ENCODE peak calls at places on chromosome 14, in nine cellular contexts. Z, O, F, H, X, C, K, W and A are unnamed samples.

GRCh38 chr14:52051861-52052260 is 17.0 kb downstream of the NID2 start:
- DNase-seq in C (no peak), O (no peak), K (no peak), Z (no peak), X (peak; percentile 65), H (no peak), F (no peak), W (no peak), A (no peak)

GRCh38 chr14:68468437-68469207 is 324.2 kb downstream of the ZFP36L1 start:
- DNase-seq in C (no peak), F (no peak), H (no peak), K (no peak), X (peak; percentile 83), W (peak; percentile 95), O (no peak), Z (no peak), A (no peak)

GRCh38 chr14:73804636-73805035 is 47.0 kb upstream of the PTGR2 start:
- DNase-seq in W (no peak), O (no peak), Z (no peak), X (no peak), C (no peak), K (no peak), H (no peak), F (no peak), A (no peak)

GRCh38 chr14:95699397-95699796 is 13.2 kb downstream of the TCL1B start:
- DNase-seq in K (no peak), F (no peak), H (no peak), O (no peak), C (no peak), W (no peak), Z (no peak), X (no peak), A (peak; percentile 51)

GRCh38 chr14:76705214-76705613 is 56.1 kb upstream of the VASH1 start:
- DNase-seq in W (peak; percentile 6), K (no peak), H (no peak), Z (no peak), C (no peak), F (no peak), O (no peak), X (no peak), A (no peak)

GRCh38 chr14:34482463-34482862 is 20.4 kb upstream of the SPTSSA start:
- DNase-seq in F (no peak), W (no peak), H (no peak), O (no peak), K (no peak), X (no peak), C (no peak), Z (no peak), A (no peak)

GRCh38 chr14:103449762-103450161 is 64.5 kb downstream of the MARK3 start:
- DNase-seq in H (no peak), F (no peak), K (no peak), W (no peak), X (no peak), O (no peak), Z (no peak), C (no peak), A (no peak)

GRCh38 chr14:94538070-94538740 is 23.0 kb upstream of the SERPINA4 start:
- DNase-seq in C (no peak), Z (no peak), H (no peak), F (no peak), W (no peak), O (no peak), K (no peak), X (no peak), A (no peak)

GRCh38 chr14:26839481-26839880 is 241.6 kb upstream of the NOVA1 start:
- DNase-seq in Z (no peak), X (no peak), W (peak; percentile 26), O (no peak), K (no peak), F (no peak), C (no peak), H (no peak), A (no peak)

GRCh38 chr14:61524211-61524806 is 171.0 kb upstream of the HIF1A start:
- DNase-seq in Z (no peak), X (peak; percentile 77), K (no peak), F (peak; percentile 60), H (no peak), C (no peak), W (peak; percentile 87), O (no peak), A (no peak)

GRCh38 chr14:86333506-86333905 is 803.6 kb downstream of the FLRT2 start:
- DNase-seq in W (no peak), K (no peak), X (no peak), O (no peak), H (no peak), C (no peak), F (no peak), Z (no peak), A (no peak)

GRCh38 chr14:23351681-23352505 is 794 bp downstream of the SLC22A17 start:
- DNase-seq in H (no peak), Z (no peak), X (no peak), K (peak; percentile 54), C (no peak), O (no peak), F (no peak), W (no peak), A (no peak)

GRCh38 chr14:23354990-23355389 is 2.3 kb upstream of the SLC22A17 start:
- DNase-seq in O (no peak), F (no peak), Z (no peak), C (no peak), X (no peak), H (no peak), K (no peak), W (no peak), A (no peak)

GRCh38 chr14:23356036-23356435 is 3.3 kb upstream of the SLC22A17 start:
- DNase-seq in K (no peak), F (no peak), W (no peak), Z (no peak), O (no peak), C (no peak), X (no peak), H (no peak), A (no peak)

GRCh38 chr14:23353433-23353780 is 720 bp upstream of the SLC22A17 start:
- DNase-seq in Z (no peak), K (no peak), F (no peak), H (no peak), O (no peak), W (no peak), C (no peak), X (no peak), A (no peak)

DNA sequence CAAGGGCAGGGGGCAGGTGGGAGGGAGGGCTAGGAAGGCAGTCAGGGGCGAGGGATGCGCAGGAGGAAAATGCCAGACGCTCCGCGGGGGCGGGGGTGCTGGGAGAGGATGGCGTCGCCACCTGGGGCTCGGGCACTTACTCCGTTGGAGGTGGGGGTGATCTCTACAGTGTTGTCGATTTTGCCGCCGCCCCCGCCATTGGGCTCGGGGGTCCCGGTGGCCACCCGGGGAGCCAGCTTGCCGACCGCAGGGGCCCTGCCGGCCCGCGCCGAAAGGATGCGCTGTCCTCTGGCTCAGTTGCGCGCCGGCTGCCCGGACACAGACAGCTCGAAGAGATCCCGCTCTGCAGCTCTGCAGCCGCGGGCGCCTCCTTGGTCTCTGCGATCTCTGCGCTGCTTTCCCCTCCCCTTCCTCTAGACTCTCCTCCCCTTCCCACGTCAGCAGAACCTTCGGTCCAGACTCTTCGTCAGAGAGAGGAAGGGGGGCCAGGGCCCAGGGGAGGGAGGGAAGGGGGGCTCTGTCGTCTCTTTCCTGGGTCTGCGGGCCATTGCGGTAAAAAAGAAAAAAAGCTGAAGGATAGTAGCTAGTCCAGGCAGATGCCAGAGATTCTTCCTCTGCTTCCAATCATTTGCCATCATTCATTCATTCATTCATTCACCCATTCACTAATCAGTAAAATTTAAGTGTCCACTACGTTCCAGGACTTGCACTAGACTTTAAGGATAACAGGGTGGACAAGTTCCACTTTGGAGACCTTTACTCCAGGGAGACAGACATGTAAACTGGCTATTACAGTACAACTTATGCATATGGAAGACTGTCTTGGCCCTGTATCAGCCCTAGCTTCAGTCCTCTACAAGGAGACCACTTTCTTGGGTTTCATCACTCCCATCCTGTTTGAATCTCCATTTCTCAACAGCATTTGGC is at the start of gene SLC22A17:
- DNase-seq in O (peak; percentile 32), W (peak; percentile 65), Z (peak; percentile 69), C (peak; percentile 79), F (peak; percentile 76), X (peak; percentile 75), H (no peak), K (peak; percentile 84), A (no peak)
- TF ChIP-seq CTCF in O (no peak), W (peak; percentile 21), Z (no peak), C (no peak), F (peak; percentile 8), X (peak; percentile 12), H (no peak), K (no peak), A (no peak)

DNA sequence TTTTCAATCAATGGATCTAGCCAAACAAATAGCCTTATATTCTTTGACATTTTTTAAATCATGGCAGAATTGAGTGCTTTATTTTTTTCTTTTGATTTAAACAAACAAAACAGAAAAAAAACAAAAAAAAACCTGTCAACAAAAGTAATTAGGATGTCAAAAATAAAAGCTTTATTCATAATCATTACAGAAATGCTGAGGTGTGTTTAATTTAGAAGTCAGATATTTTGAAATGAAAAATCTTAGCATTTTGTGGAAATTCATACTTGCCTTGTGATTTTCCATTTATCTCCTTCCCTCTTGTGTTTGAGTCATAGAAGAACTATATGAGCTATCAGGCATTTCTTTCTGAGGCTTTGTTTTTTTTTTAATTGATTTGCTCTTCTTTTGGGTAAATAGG is 387.0 kb upstream of the STXBP6 start:
- DNase-seq in K (no peak), W (no peak), F (no peak), Z (no peak), C (no peak), H (no peak), O (no peak), X (no peak), A (no peak)
- TF ChIP-seq CTCF in K (no peak), W (no peak), F (no peak), Z (no peak), C (no peak), H (no peak), O (no peak), X (no peak), A (no peak)

DNA sequence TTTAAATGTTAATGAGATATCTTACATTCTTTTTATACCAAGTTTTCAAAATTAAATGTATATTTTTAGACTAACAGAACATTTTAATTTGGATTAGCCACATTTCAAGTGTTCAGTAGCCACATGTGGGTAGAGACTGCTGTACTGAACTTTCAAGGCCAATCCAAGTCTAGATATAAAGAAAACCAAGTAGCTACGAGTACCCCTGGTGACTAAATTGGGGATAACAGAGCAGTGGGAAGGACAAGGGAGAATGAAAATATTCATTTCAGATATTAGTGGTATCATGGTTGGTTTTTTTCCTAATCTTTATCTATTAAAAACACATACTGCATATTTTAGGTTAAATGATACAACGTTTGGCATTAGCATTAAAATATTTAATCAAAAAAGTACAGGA is 69.4 kb upstream of the RHOJ start:
- DNase-seq in K (no peak), W (peak; percentile 6), C (no peak), F (no peak), X (no peak), O (no peak), H (no peak), Z (no peak), A (no peak)
- TF ChIP-seq CTCF in K (peak; percentile 38), W (peak; percentile 9), C (no peak), F (peak; percentile 8), X (no peak), O (no peak), H (peak; percentile 8), Z (no peak), A (no peak)

DNA sequence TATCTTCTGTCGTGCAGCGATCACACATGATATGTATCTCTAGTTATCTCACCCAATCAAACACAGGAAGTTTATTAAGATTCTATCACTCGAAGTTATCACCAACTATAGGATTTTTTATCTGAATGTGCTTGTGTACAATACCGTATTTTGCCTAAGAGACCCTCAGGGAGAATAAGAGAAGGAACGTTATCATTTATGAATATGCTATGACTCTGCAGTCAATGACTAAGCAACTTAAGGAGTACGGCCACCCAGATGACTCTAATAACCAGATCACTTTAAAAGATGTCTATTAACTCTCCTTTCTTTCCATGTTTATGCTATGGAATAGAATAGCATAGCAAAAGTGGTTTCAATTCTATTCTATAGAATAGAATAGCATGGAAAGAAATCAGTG is 486.4 kb downstream of the BCL11B start:
- DNase-seq in K (no peak), H (no peak), W (peak; percentile 16), Z (no peak), O (no peak), C (no peak), X (no peak), F (no peak), A (no peak)
- TF ChIP-seq CTCF in K (no peak), H (no peak), W (no peak), Z (no peak), O (no peak), C (no peak), X (no peak), F (no peak), A (no peak)